ENCODE peak calls at places on chromosomes 3 and 15, in five cellular contexts. One of them, this sample, is unnamed.

GRCh38 chr3:1183320-1184048 is 90.7 kb downstream of the CNTN6 start:
- DNase-seq in spleen: no peak
- DNase-seq in PC-3: no peak
- DNase-seq in activated CD8-positive, alpha-beta memory T cell treated with anti-CD3 and anti-CD28 coated beads for 48 hours: no peak
- DNase-seq in foreskin fibroblast: peak
- DNase-seq in this sample: no peak

GRCh38 chr3:57803647-57804081 is 47.6 kb downstream of the SLMAP start:
- DNase-seq in spleen: no peak
- DNase-seq in PC-3: peak
- DNase-seq in activated CD8-positive, alpha-beta memory T cell treated with anti-CD3 and anti-CD28 coated beads for 48 hours: no peak
- DNase-seq in foreskin fibroblast: peak
- DNase-seq in this sample: no peak

GRCh38 chr3:187263270-187263669 is 28.3 kb downstream of the MASP1 start:
- DNase-seq in spleen: no peak
- DNase-seq in PC-3: no peak
- DNase-seq in activated CD8-positive, alpha-beta memory T cell treated with anti-CD3 and anti-CD28 coated beads for 48 hours: no peak
- DNase-seq in foreskin fibroblast: no peak
- DNase-seq in this sample: no peak

GRCh38 chr15:89096664-89097063 is 8.4 kb downstream of the ABHD2 start:
- DNase-seq in spleen: no peak
- DNase-seq in PC-3: no peak
- DNase-seq in activated CD8-positive, alpha-beta memory T cell treated with anti-CD3 and anti-CD28 coated beads for 48 hours: no peak
- DNase-seq in foreskin fibroblast: peak
- DNase-seq in this sample: no peak

GRCh38 chr3:149790265-149790664 is 2.1 kb downstream of the ANKUB1 start:
- DNase-seq in spleen: no peak
- DNase-seq in PC-3: peak
- DNase-seq in activated CD8-positive, alpha-beta memory T cell treated with anti-CD3 and anti-CD28 coated beads for 48 hours: no peak
- DNase-seq in foreskin fibroblast: peak
- DNase-seq in this sample: no peak

GRCh38 chr3:19348929-19349564 is 200.7 kb downstream of the KCNH8 start:
- DNase-seq in spleen: no peak
- DNase-seq in PC-3: peak
- DNase-seq in activated CD8-positive, alpha-beta memory T cell treated with anti-CD3 and anti-CD28 coated beads for 48 hours: no peak
- DNase-seq in foreskin fibroblast: peak
- DNase-seq in this sample: no peak

GRCh38 chr3:129015388-129016105 is 14.4 kb downstream of the EFCC1 start:
- DNase-seq in spleen: peak
- DNase-seq in PC-3: no peak
- DNase-seq in activated CD8-positive, alpha-beta memory T cell treated with anti-CD3 and anti-CD28 coated beads for 48 hours: no peak
- DNase-seq in foreskin fibroblast: no peak
- DNase-seq in this sample: no peak

GRCh38 chr3:195221015-195221853 is 49.7 kb downstream of the XXYLT1 start:
- DNase-seq in spleen: peak
- DNase-seq in PC-3: no peak
- DNase-seq in activated CD8-positive, alpha-beta memory T cell treated with anti-CD3 and anti-CD28 coated beads for 48 hours: no peak
- DNase-seq in foreskin fibroblast: no peak
- DNase-seq in this sample: no peak

GRCh38 chr3:158794936-158795518 is 6.8 kb upstream of the MFSD1 start:
- DNase-seq in spleen: no peak
- DNase-seq in PC-3: peak
- DNase-seq in activated CD8-positive, alpha-beta memory T cell treated with anti-CD3 and anti-CD28 coated beads for 48 hours: no peak
- DNase-seq in foreskin fibroblast: peak
- DNase-seq in this sample: no peak

GRCh38 chr3:134651347-134652041 is 672 bp upstream of the KY start:
- DNase-seq in spleen: no peak
- DNase-seq in PC-3: no peak
- DNase-seq in activated CD8-positive, alpha-beta memory T cell treated with anti-CD3 and anti-CD28 coated beads for 48 hours: no peak
- DNase-seq in foreskin fibroblast: no peak
- DNase-seq in this sample: no peak

GRCh38 chr3:126106336-126107202 is 22.6 kb upstream of the SLC41A3 start:
- DNase-seq in spleen: no peak
- DNase-seq in PC-3: no peak
- DNase-seq in activated CD8-positive, alpha-beta memory T cell treated with anti-CD3 and anti-CD28 coated beads for 48 hours: no peak
- DNase-seq in foreskin fibroblast: no peak
- DNase-seq in this sample: no peak